ENCODE peak calls at places on chromosomes 1 and 21, in six cellular contexts. One of them, this sample, is unnamed. For H3K9me3, the result is how much of the 10 kb centered on the place peaks cover.

GRCh38 chr1:109634771-109635750 is 15.4 kb downstream of the AMPD2 start:
- DNase-seq in hepatocyte: no peak
- DNase-seq in astrocyte: no peak
- DNase-seq in mammary epithelial cell: no peak
- DNase-seq in endothelial cell of umbilical vein: no peak
- DNase-seq in PC-9: peak
- DNase-seq in this sample: no peak

GRCh38 chr1:228007801-228008341 is 1.1 kb downstream of the WNT3A start:
- DNase-seq in hepatocyte: no peak
- DNase-seq in astrocyte: no peak
- DNase-seq in mammary epithelial cell: no peak
- DNase-seq in endothelial cell of umbilical vein: no peak
- DNase-seq in PC-9: no peak
- DNase-seq in this sample: no peak

GRCh38 chr1:63747445-63747844 is 26.4 kb upstream of the ROR1 start:
- DNase-seq in hepatocyte: no peak
- DNase-seq in astrocyte: no peak
- DNase-seq in mammary epithelial cell: no peak
- DNase-seq in endothelial cell of umbilical vein: no peak
- DNase-seq in PC-9: no peak
- DNase-seq in this sample: no peak

GRCh38 chr1:244092293-244093264 is 41.5 kb downstream of the ZBTB18 start:
- DNase-seq in hepatocyte: peak
- DNase-seq in astrocyte: peak
- DNase-seq in mammary epithelial cell: no peak
- DNase-seq in endothelial cell of umbilical vein: no peak
- DNase-seq in PC-9: no peak
- DNase-seq in this sample: peak

GRCh38 chr1:186236921-186237320 is 138.1 kb downstream of the TPR start:
- DNase-seq in hepatocyte: peak
- DNase-seq in astrocyte: peak
- DNase-seq in mammary epithelial cell: peak
- DNase-seq in endothelial cell of umbilical vein: peak
- DNase-seq in PC-9: peak
- DNase-seq in this sample: peak

GRCh38 chr21:44802396-44803153 is 955 bp upstream of the UBE2G2 start:
- DNase-seq in hepatocyte: peak
- DNase-seq in astrocyte: no peak
- DNase-seq in mammary epithelial cell: no peak
- DNase-seq in endothelial cell of umbilical vein: no peak
- DNase-seq in PC-9: peak
- DNase-seq in this sample: peak

GRCh38 chr1:178543291-178543609 is 30.3 kb downstream of the TEX35 start:
- DNase-seq in hepatocyte: no peak
- DNase-seq in astrocyte: peak
- DNase-seq in mammary epithelial cell: no peak
- DNase-seq in endothelial cell of umbilical vein: no peak
- DNase-seq in PC-9: peak
- DNase-seq in this sample: no peak

GRCh38 chr21:18985584-18985983 is 582.0 kb upstream of the TMPRSS15 start:
- DNase-seq in hepatocyte: no peak
- DNase-seq in astrocyte: no peak
- DNase-seq in mammary epithelial cell: no peak
- DNase-seq in endothelial cell of umbilical vein: no peak
- DNase-seq in PC-9: no peak
- DNase-seq in this sample: peak

GRCh38 chr1:3462356-3463012 is 8.0 kb downstream of the ARHGEF16 start:
- DNase-seq in hepatocyte: no peak
- DNase-seq in astrocyte: no peak
- DNase-seq in mammary epithelial cell: no peak
- DNase-seq in endothelial cell of umbilical vein: no peak
- DNase-seq in PC-9: no peak
- DNase-seq in this sample: no peak

GRCh38 chr1:226603030-226603960 is 54.7 kb downstream of the STUM start:
- DNase-seq in hepatocyte: no peak
- DNase-seq in astrocyte: peak
- DNase-seq in mammary epithelial cell: peak
- DNase-seq in endothelial cell of umbilical vein: peak
- DNase-seq in PC-9: no peak
- DNase-seq in this sample: peak

GRCh38 chr1:47838562-47839459 is 158.4 kb downstream of the TRABD2B start:
- DNase-seq in hepatocyte: no peak
- DNase-seq in astrocyte: no peak
- DNase-seq in mammary epithelial cell: no peak
- DNase-seq in endothelial cell of umbilical vein: no peak
- DNase-seq in PC-9: no peak
- DNase-seq in this sample: no peak

GRCh38 chr1:15246960-15247614 is at the start of gene FHAD1:
- DNase-seq in hepatocyte: peak
- DNase-seq in astrocyte: peak
- DNase-seq in mammary epithelial cell: peak
- DNase-seq in endothelial cell of umbilical vein: peak
- DNase-seq in PC-9: peak
- DNase-seq in this sample: peak

GRCh38 chr21:25560151-25560783 is 47.0 kb downstream of the MRPL39 start:
- DNase-seq in hepatocyte: no peak
- DNase-seq in astrocyte: no peak
- DNase-seq in mammary epithelial cell: no peak
- DNase-seq in endothelial cell of umbilical vein: no peak
- DNase-seq in PC-9: no peak
- DNase-seq in this sample: peak

GRCh38 chr1:234670936-234671628 is 61.1 kb upstream of the IRF2BP2 start:
- DNase-seq in hepatocyte: peak
- DNase-seq in astrocyte: no peak
- DNase-seq in mammary epithelial cell: no peak
- DNase-seq in endothelial cell of umbilical vein: no peak
- DNase-seq in PC-9: no peak
- DNase-seq in this sample: no peak

GRCh38 chr1:25616932-25617625 is 488 bp downstream of the MAN1C1 start:
- DNase-seq in hepatocyte: peak
- DNase-seq in astrocyte: no peak
- DNase-seq in mammary epithelial cell: peak
- DNase-seq in endothelial cell of umbilical vein: no peak
- DNase-seq in PC-9: no peak
- DNase-seq in this sample: no peak

GRCh38 chr1:218898921-218899320 is 274.8 kb upstream of the LYPLAL1 start:
- DNase-seq in hepatocyte: no peak
- DNase-seq in astrocyte: no peak
- DNase-seq in mammary epithelial cell: no peak
- DNase-seq in endothelial cell of umbilical vein: no peak
- DNase-seq in PC-9: no peak
- DNase-seq in this sample: no peak

GRCh38 chr1:244322791-244323521 is 128.8 kb downstream of the ADSS2 start:
- DNase-seq in hepatocyte: peak
- DNase-seq in astrocyte: peak
- DNase-seq in mammary epithelial cell: peak
- DNase-seq in endothelial cell of umbilical vein: peak
- DNase-seq in PC-9: peak
- DNase-seq in this sample: peak

GRCh38 chr1:179969962-179970361 is 15.4 kb downstream of the CEP350 start:
- DNase-seq in hepatocyte: no peak
- DNase-seq in astrocyte: no peak
- DNase-seq in mammary epithelial cell: no peak
- DNase-seq in endothelial cell of umbilical vein: no peak
- DNase-seq in PC-9: no peak
- DNase-seq in this sample: no peak

GRCh38 chr1:225631041-225631663 is 21.8 kb downstream of the ENAH start:
- DNase-seq in hepatocyte: no peak
- DNase-seq in astrocyte: peak
- DNase-seq in mammary epithelial cell: no peak
- DNase-seq in endothelial cell of umbilical vein: no peak
- DNase-seq in PC-9: no peak
- DNase-seq in this sample: no peak

GRCh38 chr1:117739516-117739915 is 133.7 kb downstream of the TENT5C start:
- DNase-seq in hepatocyte: no peak
- DNase-seq in astrocyte: no peak
- DNase-seq in mammary epithelial cell: no peak
- DNase-seq in endothelial cell of umbilical vein: no peak
- DNase-seq in PC-9: no peak
- DNase-seq in this sample: no peak

GRCh38 chr1:244096691-244097090 is 45.6 kb downstream of the ZBTB18 start:
- DNase-seq in hepatocyte: no peak
- DNase-seq in astrocyte: no peak
- DNase-seq in mammary epithelial cell: no peak
- DNase-seq in endothelial cell of umbilical vein: no peak
- DNase-seq in PC-9: no peak
- DNase-seq in this sample: no peak

GRCh38 chr1:228867951-228868730 is 132.9 kb downstream of the RHOU start:
- DNase-seq in hepatocyte: no peak
- DNase-seq in astrocyte: no peak
- DNase-seq in mammary epithelial cell: no peak
- DNase-seq in endothelial cell of umbilical vein: no peak
- DNase-seq in PC-9: no peak
- DNase-seq in this sample: no peak

GRCh38 chr21:26846036-26846931 is 1.1 kb upstream of the ADAMTS1 start:
- DNase-seq in hepatocyte: peak
- DNase-seq in astrocyte: peak
- DNase-seq in mammary epithelial cell: peak
- DNase-seq in endothelial cell of umbilical vein: peak
- DNase-seq in PC-9: no peak
- DNase-seq in this sample: peak

GRCh38 chr21:36732217-36732616 is 33.3 kb downstream of the SIM2 start:
- DNase-seq in hepatocyte: no peak
- DNase-seq in astrocyte: no peak
- DNase-seq in mammary epithelial cell: no peak
- DNase-seq in endothelial cell of umbilical vein: no peak
- DNase-seq in PC-9: no peak
- DNase-seq in this sample: no peak

GRCh38 chr21:42929969-42930368 is 4.5 kb upstream of the ERVH48-1 start:
- DNase-seq in hepatocyte: no peak
- DNase-seq in astrocyte: no peak
- DNase-seq in mammary epithelial cell: no peak
- DNase-seq in endothelial cell of umbilical vein: no peak
- DNase-seq in PC-9: no peak
- DNase-seq in this sample: no peak

GRCh38 chr1:156136970-156137483 is 16.4 kb upstream of the SEMA4A start:
- DNase-seq in hepatocyte: no peak
- DNase-seq in astrocyte: no peak
- DNase-seq in mammary epithelial cell: no peak
- DNase-seq in endothelial cell of umbilical vein: no peak
- DNase-seq in PC-9: no peak
- DNase-seq in this sample: no peak
- TF ChIP-seq CTCF in hepatocyte: peak
- TF ChIP-seq CTCF in astrocyte: no peak
- TF ChIP-seq CTCF in mammary epithelial cell: no peak
- TF ChIP-seq CTCF in endothelial cell of umbilical vein: peak
- TF ChIP-seq CTCF in PC-9: no peak
- TF ChIP-seq CTCF in this sample: peak

DNA sequence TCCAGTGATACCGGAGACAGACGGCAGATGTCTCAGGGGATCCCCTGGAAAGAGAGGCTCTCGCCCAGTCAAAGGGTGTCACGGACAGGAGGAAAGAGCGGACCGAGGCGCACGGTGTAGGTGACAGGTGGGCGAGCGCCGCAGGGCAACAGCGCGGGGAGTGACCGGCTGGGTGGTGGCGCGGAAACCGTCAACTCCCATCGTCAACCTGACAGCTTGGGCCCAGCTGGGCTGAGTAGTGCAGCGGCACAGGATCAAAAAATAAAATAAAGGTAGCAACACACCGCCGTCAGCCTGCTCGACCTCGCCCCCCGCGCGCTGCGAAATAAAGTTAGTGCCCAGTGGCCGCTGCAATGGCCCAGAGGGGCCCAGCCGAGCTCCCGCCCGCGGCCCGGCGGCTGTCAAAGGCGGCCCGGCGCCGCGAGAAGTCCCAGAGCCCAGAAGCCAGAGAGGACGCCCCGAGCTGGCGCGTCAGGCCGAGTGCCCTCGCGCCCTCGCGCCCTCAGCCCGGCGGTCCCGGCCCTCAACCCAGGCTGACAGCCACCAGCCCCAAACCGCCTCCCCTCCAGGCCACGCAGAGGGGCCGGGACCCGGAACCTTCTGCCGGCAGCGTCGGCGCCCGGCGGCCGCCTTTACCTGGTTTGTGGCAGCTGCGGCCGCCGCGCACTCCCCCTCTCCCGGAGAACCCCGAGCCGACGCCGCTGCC is at the start of gene LYST:
- DNase-seq in hepatocyte: peak
- DNase-seq in astrocyte: no peak
- DNase-seq in mammary epithelial cell: peak
- DNase-seq in endothelial cell of umbilical vein: peak
- DNase-seq in PC-9: peak
- DNase-seq in this sample: peak
- TF ChIP-seq EZH2 in hepatocyte: no peak
- TF ChIP-seq EZH2 in astrocyte: no peak
- TF ChIP-seq EZH2 in mammary epithelial cell: no peak
- TF ChIP-seq EZH2 in endothelial cell of umbilical vein: no peak
- TF ChIP-seq EZH2 in PC-9: no peak
- TF ChIP-seq EZH2 in this sample: no peak

GRCh38 chr21:28072601-28073000 is 920.1 kb downstream of the LTN1 start:
- DNase-seq in hepatocyte: no peak
- DNase-seq in astrocyte: no peak
- DNase-seq in mammary epithelial cell: no peak
- DNase-seq in endothelial cell of umbilical vein: no peak
- DNase-seq in PC-9: no peak
- DNase-seq in this sample: no peak

GRCh38 chr21:28066051-28066450 is 926.6 kb downstream of the LTN1 start:
- DNase-seq in hepatocyte: no peak
- DNase-seq in astrocyte: no peak
- DNase-seq in mammary epithelial cell: peak
- DNase-seq in endothelial cell of umbilical vein: no peak
- DNase-seq in PC-9: no peak
- DNase-seq in this sample: peak

GRCh38 chr21:28067015-28067414 is 925.7 kb downstream of the LTN1 start:
- DNase-seq in hepatocyte: no peak
- DNase-seq in astrocyte: no peak
- DNase-seq in mammary epithelial cell: no peak
- DNase-seq in endothelial cell of umbilical vein: no peak
- DNase-seq in PC-9: no peak
- DNase-seq in this sample: no peak

GRCh38 chr21:28068455-28069358 is 924.0 kb downstream of the LTN1 start:
- DNase-seq in hepatocyte: peak
- DNase-seq in astrocyte: no peak
- DNase-seq in mammary epithelial cell: no peak
- DNase-seq in endothelial cell of umbilical vein: no peak
- DNase-seq in PC-9: no peak
- DNase-seq in this sample: no peak

DNA sequence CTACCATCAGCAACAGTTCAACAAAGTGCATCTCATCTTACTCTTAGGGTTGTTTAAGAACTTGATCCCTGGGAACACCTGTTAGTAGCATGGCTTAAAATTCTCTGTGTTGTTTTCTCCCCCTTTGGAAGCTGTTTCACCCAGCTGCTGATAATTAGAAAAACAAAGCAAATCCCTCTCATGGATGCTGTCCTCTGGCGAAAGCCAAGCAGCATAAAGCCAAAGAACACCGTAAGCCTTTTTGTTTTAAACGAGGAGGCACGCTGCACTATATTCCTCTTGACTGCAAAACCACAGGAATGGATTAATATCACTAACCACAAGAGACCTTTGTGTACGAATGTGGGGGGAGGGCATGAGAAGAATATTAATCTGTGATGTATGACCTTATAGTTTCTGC is 923.2 kb downstream of the LTN1 start:
- DNase-seq in hepatocyte: no peak
- DNase-seq in astrocyte: peak
- DNase-seq in mammary epithelial cell: peak
- DNase-seq in endothelial cell of umbilical vein: no peak
- DNase-seq in PC-9: no peak
- DNase-seq in this sample: peak
- H3K9me3 ChIP-seq in hepatocyte: under half
- H3K9me3 ChIP-seq in astrocyte: under half
- H3K9me3 ChIP-seq in mammary epithelial cell: under half
- H3K9me3 ChIP-seq in endothelial cell of umbilical vein: under half
- H3K9me3 ChIP-seq in PC-9: under half
- H3K9me3 ChIP-seq in this sample: under half

GRCh38 chr1:69305621-69306020 is 262.1 kb upstream of the LRRC7 start:
- DNase-seq in hepatocyte: no peak
- DNase-seq in astrocyte: no peak
- DNase-seq in mammary epithelial cell: peak
- DNase-seq in endothelial cell of umbilical vein: no peak
- DNase-seq in PC-9: no peak
- DNase-seq in this sample: peak
- TF ChIP-seq CTCF in hepatocyte: no peak
- TF ChIP-seq CTCF in astrocyte: no peak
- TF ChIP-seq CTCF in mammary epithelial cell: no peak
- TF ChIP-seq CTCF in endothelial cell of umbilical vein: peak
- TF ChIP-seq CTCF in PC-9: no peak
- TF ChIP-seq CTCF in this sample: peak